ENCODE peak calls at places on chromosomes 16 and 17, in four cellular contexts. L, K, T and C are unnamed samples.
A peak's percentile ranks its signal among the peaks of the same experiment; 100 is the strongest.

GRCh38 chr16:51816929-51817328 is 665.9 kb upstream of the SALL1 start:
- DNase-seq in L (no peak), K (peak; percentile 6), T (peak; percentile 9), C (no peak)

GRCh38 chr17:20999841-21000532 is 42.8 kb downstream of the USP22 start:
- DNase-seq in L (no peak), K (no peak), T (no peak), C (no peak)

GRCh38 chr17:7080445-7081041 is 492 bp upstream of the CLEC10A start:
- DNase-seq in L (no peak), K (peak; percentile 13), T (peak; percentile 51), C (no peak)

GRCh38 chr17:15279011-15279477 is 13.9 kb upstream of the PMP22 start:
- DNase-seq in L (no peak), K (no peak), T (peak; percentile 73), C (no peak)

GRCh38 chr17:46009681-46010596 is 10.9 kb downstream of the STH start:
- DNase-seq in L (no peak), K (no peak), T (peak; percentile 76), C (no peak)

GRCh38 chr16:1152123-1152638 is 725 bp upstream of the CACNA1H start:
- DNase-seq in L (peak; percentile 78), K (no peak), T (no peak), C (peak; percentile 47)

GRCh38 chr17:48546187-48546923 is 1.4 kb upstream of the HOXB2 start:
- DNase-seq in L (peak; percentile 64), K (peak; percentile 54), T (peak; percentile 64), C (no peak)

GRCh38 chr17:67038861-67039365 is 5.4 kb upstream of the CACNG1 start:
- DNase-seq in L (no peak), K (no peak), T (no peak), C (no peak)

GRCh38 chr17:45123930-45124796 is 8.2 kb downstream of the PLCD3 start:
- DNase-seq in L (no peak), K (peak; percentile 88), T (peak; percentile 82), C (peak; percentile 58)

GRCh38 chr17:32699247-32699646 is 177.7 kb downstream of the MYO1D start:
- DNase-seq in L (no peak), K (no peak), T (no peak), C (no peak)

GRCh38 chr16:64589836-64590235 is 532.0 kb downstream of the CDH11 start:
- DNase-seq in L (no peak), K (peak; percentile 37), T (peak; percentile 4), C (no peak)

GRCh38 chr16:10740845-10741208 is 2.8 kb upstream of the NUBP1 start:
- DNase-seq in L (no peak), K (no peak), T (no peak), C (no peak)

GRCh38 chr17:58269557-58270291 is 11.0 kb downstream of the MPO start:
- DNase-seq in L (no peak), K (no peak), T (no peak), C (no peak)

GRCh38 chr17:40903129-40903847 is 18.2 kb upstream of the KRT20 start:
- DNase-seq in L (no peak), K (no peak), T (peak; percentile 10), C (peak; percentile 9)

GRCh38 chr16:58464047-58464915 is 35.7 kb upstream of the NDRG4 start:
- DNase-seq in L (peak; percentile 71), K (no peak), T (no peak), C (no peak)

GRCh38 chr16:88331989-88332920 is 50.5 kb upstream of the ZNF469 start:
- DNase-seq in L (no peak), K (peak; percentile 99), T (peak; percentile 100), C (no peak)

GRCh38 chr17:72774251-72774650 is 318.2 kb downstream of the SLC39A11 start:
- DNase-seq in L (no peak), K (no peak), T (no peak), C (no peak)

GRCh38 chr17:4004517-4005295 is 40.5 kb upstream of the ATP2A3 start:
- DNase-seq in L (peak; percentile 85), K (peak; percentile 35), T (peak; percentile 21), C (peak; percentile 62)

GRCh38 chr16:88264641-88265285 is 118.0 kb upstream of the ZNF469 start:
- DNase-seq in L (peak; percentile 48), K (peak; percentile 92), T (peak; percentile 91), C (peak; percentile 89)

GRCh38 chr16:89431158-89431584 is 59.2 kb downstream of the ANKRD11 start:
- DNase-seq in L (no peak), K (peak; percentile 36), T (peak; percentile 78), C (no peak)

GRCh38 chr17:20225162-20226115 is 216.3 kb downstream of the SPECC1 start:
- DNase-seq in L (no peak), K (no peak), T (peak; percentile 1), C (no peak)

GRCh38 chr16:84247341-84247740 is 7.5 kb upstream of the KCNG4 start:
- DNase-seq in L (no peak), K (no peak), T (no peak), C (no peak)

GRCh38 chr16:15434425-15435215 is at the start of gene BMERB1:
- DNase-seq in L (peak; percentile 92), K (peak; percentile 86), T (peak; percentile 77), C (peak; percentile 78)

GRCh38 chr17:79833744-79834574 is 5.3 kb downstream of the CBX4 start:
- DNase-seq in L (peak; percentile 58), K (no peak), T (no peak), C (no peak)

GRCh38 chr17:14061666-14062560 is 7.4 kb upstream of the COX10 start:
- DNase-seq in L (no peak), K (peak; percentile 94), T (peak; percentile 96), C (no peak)

GRCh38 chr16:988465-989353 is 7.1 kb downstream of the SOX8 start:
- DNase-seq in L (no peak), K (no peak), T (no peak), C (no peak)

GRCh38 chr17:10243905-10244844 is 45.8 kb upstream of the GAS7 start:
- DNase-seq in L (no peak), K (peak; percentile 73), T (peak; percentile 62), C (no peak)

DNA sequence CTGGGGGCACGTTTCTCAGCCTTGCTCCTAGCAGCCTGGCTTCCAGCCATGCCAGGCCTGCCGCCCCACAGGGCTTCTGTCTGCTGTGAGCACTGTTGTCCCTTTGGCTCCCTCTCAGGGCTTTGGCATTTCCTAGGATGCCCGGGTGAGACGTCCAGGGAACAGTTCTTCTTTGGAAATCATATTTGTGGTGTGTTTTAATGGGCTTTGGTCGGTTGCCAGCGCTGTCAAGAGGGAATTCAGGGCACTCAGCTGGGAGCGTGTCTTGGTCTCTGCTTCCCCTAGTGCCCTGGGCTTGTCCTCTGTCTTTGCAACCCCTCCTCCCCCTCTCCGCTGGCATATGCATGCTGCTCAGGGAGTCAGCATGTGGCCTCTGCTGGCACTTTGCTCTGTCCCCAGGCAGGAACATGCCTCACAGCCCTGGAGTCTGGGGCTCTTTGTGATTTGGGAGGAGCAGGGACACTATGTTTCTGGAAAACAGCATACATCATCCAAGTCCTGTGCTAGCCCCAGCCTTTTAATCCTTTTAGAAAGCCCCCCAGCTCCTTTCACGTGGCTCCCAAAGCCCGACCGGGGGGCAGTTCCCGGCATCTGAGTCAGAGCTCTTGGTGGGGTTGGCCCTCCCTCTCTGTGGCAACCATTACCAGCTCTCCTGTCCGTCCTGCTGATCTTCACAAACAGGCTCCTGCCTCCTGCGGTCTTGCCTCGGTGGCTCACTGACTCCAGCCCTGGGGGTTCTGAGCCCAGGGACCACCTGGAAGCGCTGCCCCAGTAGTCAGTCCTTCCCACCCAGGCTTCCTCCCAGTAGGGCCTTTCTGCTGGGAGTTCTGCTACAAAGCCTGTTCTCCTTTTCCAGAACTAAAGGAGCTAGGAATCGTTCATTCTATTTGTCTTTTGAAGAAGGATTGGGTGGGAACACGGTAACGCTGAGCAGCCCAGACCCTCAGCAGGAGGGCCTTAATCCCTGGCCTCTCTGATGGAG is 26.7 kb downstream of the SAP30BP start:
- DNase-seq in L (peak; percentile 71), K (peak; percentile 92), T (peak; percentile 45), C (no peak)
- TF ChIP-seq CTCF in L (no peak), K (no peak), T (no peak), C (no peak)

GRCh38 chr17:65050438-65050837 is 6.1 kb downstream of the GNA13 start:
- DNase-seq in L (no peak), K (no peak), T (no peak), C (no peak)

GRCh38 chr17:65054602-65055001 is 1.9 kb downstream of the GNA13 start:
- DNase-seq in L (no peak), K (no peak), T (no peak), C (no peak)

GRCh38 chr17:65051922-65052321 is 4.6 kb downstream of the GNA13 start:
- DNase-seq in L (no peak), K (no peak), T (no peak), C (no peak)

GRCh38 chr17:65053354-65053881 is 3.1 kb downstream of the GNA13 start:
- DNase-seq in L (no peak), K (no peak), T (no peak), C (no peak)

DNA sequence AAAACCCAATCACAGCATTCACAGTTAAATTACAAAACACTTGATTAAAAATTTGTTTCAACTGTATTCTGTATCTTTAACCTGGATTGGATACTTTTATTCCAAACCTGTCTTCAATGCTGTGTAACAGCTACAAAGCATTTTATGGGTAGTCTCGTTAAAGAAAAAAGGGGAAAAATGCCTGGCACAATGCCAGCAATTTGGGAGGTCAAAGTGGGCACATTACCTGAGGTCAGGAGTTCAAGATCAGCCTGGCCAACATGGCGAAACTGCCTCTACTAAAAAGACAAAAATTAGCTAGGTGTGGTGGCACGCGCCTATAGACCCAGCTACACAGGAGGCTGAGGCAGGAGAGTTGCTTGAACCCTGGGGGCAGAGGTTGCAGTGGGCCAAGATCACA is 4.0 kb downstream of the GNA13 start:
- DNase-seq in L (no peak), K (no peak), T (no peak), C (no peak)
- TF ChIP-seq CTCF in L (no peak), K (no peak), T (no peak), C (no peak)

DNA sequence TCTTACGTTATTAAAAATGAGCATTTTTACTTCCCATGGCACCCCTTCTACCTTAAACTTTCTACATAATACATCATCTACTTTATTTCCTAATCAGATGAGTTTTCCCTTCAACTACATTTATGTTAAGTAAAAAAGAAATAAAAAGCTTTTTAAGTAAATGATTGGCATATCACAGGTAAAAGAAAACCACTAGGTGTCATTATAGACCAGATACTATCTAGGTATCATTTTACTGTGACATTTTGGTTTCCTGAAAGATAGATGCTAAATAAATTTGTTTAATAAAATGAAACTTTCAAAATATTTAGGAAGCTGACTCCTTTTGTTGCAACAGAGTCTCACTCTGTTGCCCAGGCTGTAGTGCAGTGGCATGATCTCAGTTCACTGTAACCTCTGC is 3.8 kb upstream of the CMTM1 start:
- DNase-seq in L (no peak), K (no peak), T (no peak), C (no peak)
- TF ChIP-seq CTCF in L (no peak), K (no peak), T (no peak), C (peak; percentile 44)

DNA sequence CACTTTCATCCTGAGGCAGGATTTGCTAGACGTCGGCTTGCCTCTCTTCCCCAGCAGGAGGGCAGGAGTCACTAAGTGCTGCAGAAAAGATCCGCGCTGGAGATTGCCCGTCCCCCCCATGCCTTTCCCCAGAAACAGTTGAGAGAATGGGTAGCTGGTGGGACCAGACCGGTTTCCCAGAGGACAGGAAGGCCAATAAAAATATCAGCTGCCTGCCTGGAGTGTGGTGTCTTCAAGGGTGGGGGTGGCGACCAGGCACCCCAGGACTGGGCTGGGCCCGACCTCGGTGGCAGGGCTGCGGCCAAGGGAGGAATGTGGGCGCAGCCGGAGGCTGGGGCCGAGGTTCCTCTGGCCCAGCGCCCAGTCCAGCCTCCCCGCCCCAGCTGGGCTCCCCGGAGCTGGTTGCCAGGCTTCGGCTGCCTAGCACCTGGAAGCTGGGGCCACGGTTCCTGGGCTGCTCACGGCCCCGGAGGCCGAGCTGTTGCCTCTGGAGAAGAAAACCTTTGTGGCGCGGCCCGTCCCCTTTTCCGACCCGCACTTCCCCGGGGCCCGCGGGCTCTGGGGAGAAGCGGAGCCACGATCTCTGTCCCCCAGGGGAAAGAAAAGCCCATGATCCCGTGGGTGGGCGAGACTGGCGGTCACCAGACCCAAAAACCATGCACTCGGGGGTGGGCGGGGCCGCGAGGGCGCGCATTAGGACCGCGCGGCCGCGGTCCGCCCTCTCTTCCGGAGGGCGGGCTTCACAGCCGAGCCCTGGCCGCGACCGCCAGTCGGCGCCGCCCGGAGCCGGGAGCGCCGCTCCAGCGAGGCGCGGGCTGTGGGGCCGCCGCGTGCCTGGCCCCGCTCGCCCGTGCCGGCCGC is at the start of gene TRAF4:
- DNase-seq in L (peak; percentile 96), K (peak; percentile 86), T (peak; percentile 84), C (peak; percentile 90)
- TF ChIP-seq CTCF in L (no peak), K (peak; percentile 14), T (peak; percentile 27), C (no peak)